ENCODE peak calls at places on chromosome 14, in eight cellular contexts. Z, X, B, W, N, V, K and Q are unnamed samples.

GRCh38 chr14:50856660-50857059 is 15.2 kb upstream of the ABHD12B start:
- DNase-seq in Z (no peak), V (no peak), K (no peak), W (no peak), N (no peak), B (no peak), X (no peak), Q (no peak)

GRCh38 chr14:80926706-80927384 is 14.7 kb downstream of the CEP128 start:
- DNase-seq in X (no peak), Z (peak; percentile 52), N (no peak), B (no peak), V (no peak), W (no peak), K (no peak), Q (no peak)

GRCh38 chr14:52033131-52033642 is 35.7 kb downstream of the NID2 start:
- DNase-seq in N (no peak), B (no peak), V (no peak), X (peak; percentile 37), W (no peak), Z (peak; percentile 68), K (no peak), Q (no peak)

GRCh38 chr14:100263141-100263540 is 24.2 kb downstream of the YY1 start:
- DNase-seq in V (no peak), W (no peak), B (no peak), N (no peak), X (no peak), K (no peak), Z (no peak), Q (no peak)

GRCh38 chr14:74985806-74986205 is 16.9 kb upstream of the EIF2B2 start:
- DNase-seq in K (no peak), W (no peak), N (no peak), X (no peak), V (no peak), B (no peak), Z (no peak), Q (no peak)

GRCh38 chr14:103121846-103122577 is 1.2 kb upstream of the TNFAIP2 start:
- DNase-seq in Z (peak; percentile 26), V (peak; percentile 47), X (peak; percentile 56), K (no peak), B (no peak), W (peak; percentile 94), N (no peak), Q (peak; percentile 88)

GRCh38 chr14:24279301-24280186 is 8.1 kb upstream of the RABGGTA start:
- DNase-seq in V (no peak), Z (no peak), N (peak; percentile 62), K (no peak), B (no peak), W (peak; percentile 66), X (no peak), Q (no peak)

GRCh38 chr14:95452176-95452889 is 64.1 kb downstream of the SYNE3 start:
- DNase-seq in N (peak; percentile 51), B (no peak), W (no peak), V (no peak), X (peak; percentile 18), Z (peak; percentile 40), K (no peak), Q (no peak)

GRCh38 chr14:72792051-72792788 is 101.7 kb downstream of the DPF3 start:
- DNase-seq in K (no peak), V (no peak), X (no peak), W (peak; percentile 4), B (no peak), N (no peak), Z (peak; percentile 19), Q (no peak)

GRCh38 chr14:50000215-50001145 is 107.6 kb downstream of the ARF6 start:
- DNase-seq in V (peak; percentile 77), W (peak; percentile 63), X (no peak), B (peak; percentile 49), N (peak; percentile 58), K (no peak), Z (peak; percentile 97), Q (no peak)

GRCh38 chr14:64835431-64835830 is 44.3 kb downstream of the SPTB start:
- DNase-seq in N (no peak), B (no peak), V (no peak), W (no peak), X (no peak), Z (no peak), K (no peak), Q (no peak)

GRCh38 chr14:67524152-67524963 is 8.7 kb upstream of the PLEKHH1 start:
- DNase-seq in V (no peak), W (peak; percentile 22), N (no peak), B (no peak), K (no peak), Z (peak; percentile 28), X (no peak), Q (no peak)

GRCh38 chr14:72903707-72904106 is 9.8 kb upstream of the DPF3 start:
- DNase-seq in N (no peak), X (no peak), K (no peak), V (no peak), W (no peak), B (no peak), Z (peak; percentile 26), Q (no peak)

GRCh38 chr14:35808076-35808657 is 928 bp downstream of the RALGAPA1 start:
- DNase-seq in X (no peak), K (no peak), N (no peak), Z (peak; percentile 18), B (no peak), W (peak; percentile 31), V (no peak), Q (no peak)

GRCh38 chr14:68088463-68088862 is 268.9 kb downstream of the RAD51B start:
- DNase-seq in K (no peak), X (no peak), Z (peak; percentile 19), B (no peak), V (no peak), W (no peak), N (peak; percentile 40), Q (peak; percentile 2)

GRCh38 chr14:95048771-95049312 is 108.5 kb downstream of the DICER1 start:
- DNase-seq in B (no peak), V (no peak), N (no peak), Z (no peak), K (no peak), W (no peak), X (no peak), Q (no peak)

GRCh38 chr14:65260786-65261185 is 151.7 kb upstream of the FUT8 start:
- DNase-seq in X (peak; percentile 90), B (no peak), N (no peak), K (no peak), W (no peak), Z (no peak), V (no peak), Q (no peak)

GRCh38 chr14:72387727-72388126 is 455.5 kb downstream of the RGS6 start:
- DNase-seq in V (no peak), X (no peak), Z (no peak), K (no peak), W (no peak), B (no peak), N (no peak), Q (no peak)

GRCh38 chr14:24965934-24966593 is 83.9 kb downstream of the STXBP6 start:
- DNase-seq in Z (peak; percentile 82), K (no peak), W (peak; percentile 71), N (peak; percentile 52), X (no peak), V (no peak), B (no peak), Q (peak; percentile 5)

GRCh38 chr14:104996483-104996882 is 10.9 kb downstream of the CLBA1 start:
- DNase-seq in K (no peak), N (no peak), W (no peak), B (no peak), Z (no peak), X (no peak), V (no peak), Q (no peak)

GRCh38 chr14:61321385-61322010 is at the start of gene PRKCH:
- DNase-seq in B (peak; percentile 59), K (peak; percentile 39), X (no peak), Z (peak; percentile 47), N (peak; percentile 74), W (peak; percentile 86), V (peak; percentile 15), Q (no peak)